ENCODE peak calls at places on chromosomes 4 and X, in four cellular contexts. One of them, this sample, is unnamed.

GRCh38 chr4:14841801-14842748 is 160.2 kb upstream of the CPEB2 start:
- DNase-seq in omental fat pad: no peak
- DNase-seq in NAMALWA: no peak
- DNase-seq in stimulated activated CD8-positive, alpha-beta memory T cell treated with anti-CD3 and anti-CD28 coated beads, Interleukin-4, amount 100 ng/mL, for 24 hours: no peak
- DNase-seq in this sample: no peak

GRCh38 chrX:39969099-39969825 is 128.5 kb downstream of the BCOR start:
- DNase-seq in NAMALWA: no peak
- DNase-seq in omental fat pad: no peak
- DNase-seq in stimulated activated CD8-positive, alpha-beta memory T cell treated with anti-CD3 and anti-CD28 coated beads, Interleukin-4, amount 100 ng/mL, for 24 hours: no peak
- DNase-seq in this sample: no peak

GRCh38 chr4:36269116-36269515 is 12.3 kb upstream of the DTHD1 start:
- DNase-seq in stimulated activated CD8-positive, alpha-beta memory T cell treated with anti-CD3 and anti-CD28 coated beads, Interleukin-4, amount 100 ng/mL, for 24 hours: peak
- DNase-seq in NAMALWA: peak
- DNase-seq in omental fat pad: no peak
- DNase-seq in this sample: no peak

GRCh38 chr4:170423137-170423536 is 333.4 kb upstream of the AADAT start:
- DNase-seq in stimulated activated CD8-positive, alpha-beta memory T cell treated with anti-CD3 and anti-CD28 coated beads, Interleukin-4, amount 100 ng/mL, for 24 hours: no peak
- DNase-seq in NAMALWA: no peak
- DNase-seq in omental fat pad: no peak
- DNase-seq in this sample: peak

GRCh38 chr4:189656551-189657165 is 284.0 kb upstream of the FRG1 start:
- DNase-seq in NAMALWA: no peak
- DNase-seq in omental fat pad: no peak
- DNase-seq in stimulated activated CD8-positive, alpha-beta memory T cell treated with anti-CD3 and anti-CD28 coated beads, Interleukin-4, amount 100 ng/mL, for 24 hours: no peak
- DNase-seq in this sample: no peak

GRCh38 chr4:119068529-119068962 is 67.1 kb upstream of the MYOZ2 start:
- DNase-seq in omental fat pad: no peak
- DNase-seq in NAMALWA: no peak
- DNase-seq in stimulated activated CD8-positive, alpha-beta memory T cell treated with anti-CD3 and anti-CD28 coated beads, Interleukin-4, amount 100 ng/mL, for 24 hours: no peak
- DNase-seq in this sample: no peak

GRCh38 chr4:93764647-93765246 is 63.8 kb upstream of the ATOH1 start:
- DNase-seq in omental fat pad: no peak
- DNase-seq in NAMALWA: peak
- DNase-seq in stimulated activated CD8-positive, alpha-beta memory T cell treated with anti-CD3 and anti-CD28 coated beads, Interleukin-4, amount 100 ng/mL, for 24 hours: no peak
- DNase-seq in this sample: peak

GRCh38 chr4:147833254-147833653 is 101.4 kb downstream of the ARHGAP10 start:
- DNase-seq in stimulated activated CD8-positive, alpha-beta memory T cell treated with anti-CD3 and anti-CD28 coated beads, Interleukin-4, amount 100 ng/mL, for 24 hours: no peak
- DNase-seq in NAMALWA: no peak
- DNase-seq in omental fat pad: no peak
- DNase-seq in this sample: no peak

GRCh38 chrX:8453619-8454018 is 11.0 kb upstream of the VCX3B start:
- DNase-seq in NAMALWA: no peak
- DNase-seq in stimulated activated CD8-positive, alpha-beta memory T cell treated with anti-CD3 and anti-CD28 coated beads, Interleukin-4, amount 100 ng/mL, for 24 hours: no peak
- DNase-seq in omental fat pad: no peak
- DNase-seq in this sample: no peak

GRCh38 chr4:68476191-68476590 is 28.9 kb downstream of the TMPRSS11E start:
- DNase-seq in stimulated activated CD8-positive, alpha-beta memory T cell treated with anti-CD3 and anti-CD28 coated beads, Interleukin-4, amount 100 ng/mL, for 24 hours: no peak
- DNase-seq in omental fat pad: no peak
- DNase-seq in NAMALWA: no peak
- DNase-seq in this sample: no peak

GRCh38 chr4:12409507-12410190 is 981.0 kb upstream of the HS3ST1 start:
- DNase-seq in stimulated activated CD8-positive, alpha-beta memory T cell treated with anti-CD3 and anti-CD28 coated beads, Interleukin-4, amount 100 ng/mL, for 24 hours: no peak
- DNase-seq in omental fat pad: no peak
- DNase-seq in NAMALWA: no peak
- DNase-seq in this sample: no peak

GRCh38 chrX:40097101-40097491 is 662 bp downstream of the BCOR start:
- DNase-seq in stimulated activated CD8-positive, alpha-beta memory T cell treated with anti-CD3 and anti-CD28 coated beads, Interleukin-4, amount 100 ng/mL, for 24 hours: no peak
- DNase-seq in omental fat pad: no peak
- DNase-seq in NAMALWA: no peak
- DNase-seq in this sample: no peak

GRCh38 chr4:41880840-41881831 is 54.1 kb upstream of the TMEM33 start:
- DNase-seq in stimulated activated CD8-positive, alpha-beta memory T cell treated with anti-CD3 and anti-CD28 coated beads, Interleukin-4, amount 100 ng/mL, for 24 hours: no peak
- DNase-seq in omental fat pad: no peak
- DNase-seq in NAMALWA: no peak
- DNase-seq in this sample: no peak

GRCh38 chr4:99002274-99002673 is 6.8 kb downstream of the METAP1 start:
- DNase-seq in NAMALWA: no peak
- DNase-seq in stimulated activated CD8-positive, alpha-beta memory T cell treated with anti-CD3 and anti-CD28 coated beads, Interleukin-4, amount 100 ng/mL, for 24 hours: no peak
- DNase-seq in omental fat pad: no peak
- DNase-seq in this sample: no peak

GRCh38 chr4:22824091-22824490 is 131.4 kb downstream of the GBA3 start:
- DNase-seq in NAMALWA: no peak
- DNase-seq in stimulated activated CD8-positive, alpha-beta memory T cell treated with anti-CD3 and anti-CD28 coated beads, Interleukin-4, amount 100 ng/mL, for 24 hours: no peak
- DNase-seq in omental fat pad: no peak
- DNase-seq in this sample: no peak

GRCh38 chr4:169307581-169307980 is 36.8 kb upstream of the SH3RF1 start:
- DNase-seq in omental fat pad: no peak
- DNase-seq in NAMALWA: no peak
- DNase-seq in stimulated activated CD8-positive, alpha-beta memory T cell treated with anti-CD3 and anti-CD28 coated beads, Interleukin-4, amount 100 ng/mL, for 24 hours: no peak
- DNase-seq in this sample: no peak

GRCh38 chr4:151730003-151730559 is 30.7 kb downstream of the GATB start:
- DNase-seq in omental fat pad: no peak
- DNase-seq in stimulated activated CD8-positive, alpha-beta memory T cell treated with anti-CD3 and anti-CD28 coated beads, Interleukin-4, amount 100 ng/mL, for 24 hours: no peak
- DNase-seq in NAMALWA: no peak
- DNase-seq in this sample: no peak

GRCh38 chr4:140102406-140102805 is 51.6 kb downstream of the MAML3 start:
- DNase-seq in NAMALWA: no peak
- DNase-seq in stimulated activated CD8-positive, alpha-beta memory T cell treated with anti-CD3 and anti-CD28 coated beads, Interleukin-4, amount 100 ng/mL, for 24 hours: no peak
- DNase-seq in omental fat pad: no peak
- DNase-seq in this sample: no peak

GRCh38 chr4:189547537-189547936 is 393.1 kb upstream of the FRG1 start:
- DNase-seq in NAMALWA: no peak
- DNase-seq in stimulated activated CD8-positive, alpha-beta memory T cell treated with anti-CD3 and anti-CD28 coated beads, Interleukin-4, amount 100 ng/mL, for 24 hours: no peak
- DNase-seq in omental fat pad: no peak
- DNase-seq in this sample: no peak

GRCh38 chr4:150722908-150723362 is 141.0 kb downstream of the MAB21L2 start:
- DNase-seq in omental fat pad: peak
- DNase-seq in stimulated activated CD8-positive, alpha-beta memory T cell treated with anti-CD3 and anti-CD28 coated beads, Interleukin-4, amount 100 ng/mL, for 24 hours: no peak
- DNase-seq in NAMALWA: no peak
- DNase-seq in this sample: no peak

GRCh38 chr4:19684079-19684478 is 567.6 kb upstream of the SLIT2 start:
- DNase-seq in stimulated activated CD8-positive, alpha-beta memory T cell treated with anti-CD3 and anti-CD28 coated beads, Interleukin-4, amount 100 ng/mL, for 24 hours: no peak
- DNase-seq in NAMALWA: no peak
- DNase-seq in omental fat pad: no peak
- DNase-seq in this sample: no peak

GRCh38 chr4:133000012-133000411 is 149.1 kb upstream of the PCDH10 start:
- DNase-seq in stimulated activated CD8-positive, alpha-beta memory T cell treated with anti-CD3 and anti-CD28 coated beads, Interleukin-4, amount 100 ng/mL, for 24 hours: no peak
- DNase-seq in NAMALWA: peak
- DNase-seq in omental fat pad: no peak
- DNase-seq in this sample: peak

GRCh38 chrX:137549846-137550534 is 15.9 kb upstream of the ZIC3 start:
- DNase-seq in stimulated activated CD8-positive, alpha-beta memory T cell treated with anti-CD3 and anti-CD28 coated beads, Interleukin-4, amount 100 ng/mL, for 24 hours: no peak
- DNase-seq in NAMALWA: no peak
- DNase-seq in omental fat pad: no peak
- DNase-seq in this sample: no peak

GRCh38 chrX:139324756-139325155 is 205.8 kb upstream of the F9 start:
- DNase-seq in omental fat pad: no peak
- DNase-seq in stimulated activated CD8-positive, alpha-beta memory T cell treated with anti-CD3 and anti-CD28 coated beads, Interleukin-4, amount 100 ng/mL, for 24 hours: no peak
- DNase-seq in NAMALWA: no peak
- DNase-seq in this sample: no peak

GRCh38 chr4:112213091-112213490 is 18.5 kb upstream of the AP1AR start:
- DNase-seq in NAMALWA: no peak
- DNase-seq in omental fat pad: no peak
- DNase-seq in stimulated activated CD8-positive, alpha-beta memory T cell treated with anti-CD3 and anti-CD28 coated beads, Interleukin-4, amount 100 ng/mL, for 24 hours: no peak
- DNase-seq in this sample: no peak

GRCh38 chr4:112099701-112100289 is 45.5 kb upstream of the FAM241A start:
- DNase-seq in stimulated activated CD8-positive, alpha-beta memory T cell treated with anti-CD3 and anti-CD28 coated beads, Interleukin-4, amount 100 ng/mL, for 24 hours: no peak
- DNase-seq in NAMALWA: peak
- DNase-seq in omental fat pad: no peak
- DNase-seq in this sample: peak

GRCh38 chr4:72063726-72064125 is 31.9 kb downstream of the NPFFR2 start:
- DNase-seq in NAMALWA: no peak
- DNase-seq in stimulated activated CD8-positive, alpha-beta memory T cell treated with anti-CD3 and anti-CD28 coated beads, Interleukin-4, amount 100 ng/mL, for 24 hours: no peak
- DNase-seq in omental fat pad: no peak
- DNase-seq in this sample: no peak

GRCh38 chrX:25344191-25344936 is 328.6 kb upstream of the ARX start:
- DNase-seq in omental fat pad: no peak
- DNase-seq in stimulated activated CD8-positive, alpha-beta memory T cell treated with anti-CD3 and anti-CD28 coated beads, Interleukin-4, amount 100 ng/mL, for 24 hours: no peak
- DNase-seq in NAMALWA: no peak
- DNase-seq in this sample: no peak

GRCh38 chr4:185839204-185839712 is 27.3 kb upstream of the SORBS2 start:
- DNase-seq in omental fat pad: no peak
- DNase-seq in stimulated activated CD8-positive, alpha-beta memory T cell treated with anti-CD3 and anti-CD28 coated beads, Interleukin-4, amount 100 ng/mL, for 24 hours: no peak
- DNase-seq in NAMALWA: no peak
- DNase-seq in this sample: peak

GRCh38 chr4:113636438-113636818 is 125.1 kb downstream of the CAMK2D start:
- DNase-seq in NAMALWA: peak
- DNase-seq in stimulated activated CD8-positive, alpha-beta memory T cell treated with anti-CD3 and anti-CD28 coated beads, Interleukin-4, amount 100 ng/mL, for 24 hours: no peak
- DNase-seq in omental fat pad: no peak
- DNase-seq in this sample: no peak

GRCh38 chrX:43175428-43175827 is 397.5 kb upstream of the PPP1R2C start:
- DNase-seq in omental fat pad: no peak
- DNase-seq in NAMALWA: no peak
- DNase-seq in stimulated activated CD8-positive, alpha-beta memory T cell treated with anti-CD3 and anti-CD28 coated beads, Interleukin-4, amount 100 ng/mL, for 24 hours: no peak
- DNase-seq in this sample: no peak